ENCODE peak calls at places on chromosomes 13 and 19, in eight cellular contexts. P is dorsolateral prefrontal cortex, S is transverse colon, R is omental fat pad, M is tibial artery, B is lower leg skin, Q is H9, A is Caco-2. K is an unnamed sample.
A peak's percentile ranks its signal among the peaks of the same experiment; 100 is the strongest.

GRCh38 chr13:102091231-102091630 is 310.6 kb downstream of the FGF14 start:
- DNase-seq in P (no peak), S (no peak), R (no peak), M (no peak), B (no peak), Q (peak; percentile 89), A (peak; percentile 50), K (no peak)

GRCh38 chr19:7099597-7099921 is 30.1 kb downstream of the ZNF557 start:
- DNase-seq in P (no peak), S (no peak), R (peak; percentile 79), M (no peak), B (no peak), Q (no peak), A (no peak), K (no peak)

GRCh38 chr13:23921451-23921888 is 24.2 kb upstream of the C1QTNF9B start:
- DNase-seq in P (no peak), S (no peak), R (no peak), M (no peak), B (no peak), Q (peak; percentile 68), A (peak; percentile 63), K (peak; percentile 1)

GRCh38 chr13:110555601-110556223 is 5.8 kb downstream of the RAB20 start:
- DNase-seq in P (no peak), S (peak; percentile 44), R (no peak), M (no peak), B (no peak), Q (no peak), A (no peak), K (peak; percentile 93)

GRCh38 chr13:19058566-19058965 is 123.1 kb downstream of the TUBA3C start:
- DNase-seq in P (no peak), S (no peak), R (no peak), M (no peak), B (no peak), Q (no peak), A (no peak), K (no peak)

GRCh38 chr19:13881231-13881691 is 4.3 kb downstream of the NANOS3 start:
- DNase-seq in P (no peak), S (no peak), R (no peak), M (no peak), B (no peak), Q (peak; percentile 84), A (no peak), K (no peak)

GRCh38 chr13:59360108-59360507 is 803.6 kb downstream of the DIAPH3 start:
- DNase-seq in P (no peak), S (no peak), R (no peak), M (no peak), B (no peak), Q (no peak), A (no peak), K (peak; percentile 79)

GRCh38 chr19:50952890-50953289 is at the start of gene KLK5:
- DNase-seq in P (no peak), S (no peak), R (no peak), M (no peak), B (no peak), Q (peak; percentile 56), A (no peak), K (no peak)

GRCh38 chr19:45443462-45444317 is 20.0 kb upstream of the ERCC1 start:
- DNase-seq in P (peak; percentile 77), S (peak; percentile 98), R (peak; percentile 96), M (peak; percentile 99), B (peak; percentile 95), Q (peak; percentile 98), A (peak; percentile 99), K (peak; percentile 50)

GRCh38 chr19:18274776-18275356 is 614 bp upstream of the IQCN start:
- DNase-seq in P (peak; percentile 78), S (peak; percentile 92), R (peak; percentile 39), M (peak; percentile 95), B (peak; percentile 77), Q (peak; percentile 73), A (peak; percentile 73), K (peak; percentile 77)

GRCh38 chr13:79451500-79451962 is 29.4 kb upstream of the NDFIP2 start:
- DNase-seq in P (no peak), S (peak; percentile 26), R (no peak), M (no peak), B (no peak), Q (peak; percentile 42), A (peak; percentile 8), K (peak; percentile 72)

GRCh38 chr19:5123646-5124045 is 154.7 kb downstream of the KDM4B start:
- DNase-seq in P (no peak), S (no peak), R (no peak), M (no peak), B (no peak), Q (peak; percentile 47), A (no peak), K (no peak)

GRCh38 chr13:79392882-79393563 is 13.0 kb downstream of the RBM26 start:
- DNase-seq in P (no peak), S (no peak), R (no peak), M (no peak), B (no peak), Q (no peak), A (no peak), K (no peak)

GRCh38 chr19:39400997-39401548 is 5.6 kb upstream of the ZFP36 start:
- DNase-seq in P (no peak), S (no peak), R (no peak), M (no peak), B (no peak), Q (no peak), A (no peak), K (no peak)

GRCh38 chr19:30492581-30492980 is 120.4 kb downstream of the ZNF536 start:
- DNase-seq in P (no peak), S (no peak), R (no peak), M (no peak), B (no peak), Q (peak; percentile 40), A (no peak), K (no peak)

GRCh38 chr13:32587774-32588165 is 1.5 kb downstream of the PDS5B start:
- DNase-seq in P (no peak), S (no peak), R (no peak), M (no peak), B (no peak), Q (no peak), A (no peak), K (peak; percentile 52)

DNA sequence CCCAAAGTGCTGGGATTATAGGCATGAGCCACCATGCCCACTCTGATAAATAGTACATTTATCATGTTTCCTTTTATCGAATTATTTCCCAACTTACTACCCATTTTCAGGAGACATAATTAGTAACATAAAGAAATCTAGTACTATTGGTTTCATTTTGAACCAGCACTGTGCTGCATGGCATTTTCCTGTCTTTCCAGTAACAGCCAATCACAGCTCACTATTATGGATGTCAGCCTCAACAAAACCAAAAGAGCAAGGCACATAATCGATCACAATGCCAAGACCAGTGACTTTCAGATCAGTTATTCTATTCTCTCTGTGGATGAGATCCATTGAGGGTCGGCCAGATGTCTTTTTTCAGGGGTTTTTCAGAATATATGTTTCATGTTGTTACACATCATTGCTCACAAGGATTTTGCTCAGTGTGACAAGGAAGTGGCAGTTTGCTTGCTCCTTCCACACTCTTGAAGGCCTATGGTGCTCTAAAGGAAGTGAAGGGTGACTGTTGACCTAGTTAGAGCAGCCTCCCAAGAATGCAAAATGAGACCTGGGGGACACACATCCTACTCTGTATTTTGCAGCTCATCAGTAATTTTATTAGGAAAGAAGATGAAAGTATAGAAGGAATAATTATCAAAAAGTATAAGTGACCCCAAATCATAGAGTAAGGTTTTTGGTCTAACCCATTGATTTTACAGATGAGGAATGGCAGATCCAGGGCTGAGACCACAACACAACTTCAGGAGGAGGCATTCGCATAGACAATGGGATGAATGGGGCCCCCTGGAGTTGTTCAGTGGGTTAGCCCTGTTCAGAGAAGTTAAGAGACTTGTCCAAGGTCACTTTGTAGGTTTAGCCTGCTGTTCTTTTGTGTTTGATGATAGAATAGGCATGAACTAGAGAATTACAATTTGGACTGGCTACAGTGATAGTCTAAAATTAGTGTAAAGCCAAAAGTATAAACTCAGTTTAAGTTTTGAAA is 233.6 kb downstream of the KCNRG start:
- DNase-seq in P (no peak), S (no peak), R (no peak), M (no peak), B (no peak), Q (no peak), A (no peak), K (no peak)
- TF ChIP-seq CTCF in P (no peak), S (no peak), R (no peak), M (no peak), B (no peak), Q (no peak), A (no peak), K (no peak)

DNA sequence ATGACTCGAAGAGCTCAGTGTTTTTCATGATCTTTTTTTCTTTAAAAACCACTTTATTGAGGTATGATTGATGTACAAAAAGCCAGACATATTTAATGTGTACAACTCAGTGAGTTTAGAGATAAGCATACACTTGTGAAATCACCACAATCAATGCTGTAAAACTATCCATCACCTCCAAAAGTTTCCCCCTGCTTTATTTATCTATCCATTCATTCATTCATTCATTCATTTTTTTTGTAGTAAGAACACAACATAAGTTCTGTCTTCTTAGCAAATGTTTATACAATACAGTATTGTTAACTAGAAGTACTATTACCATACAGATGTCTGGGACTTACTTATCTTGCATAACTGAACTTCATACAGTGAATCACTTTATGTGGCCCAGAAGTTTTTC is 6.6 kb downstream of the RAP2A start:
- DNase-seq in P (no peak), S (no peak), R (no peak), M (no peak), B (no peak), Q (no peak), A (no peak), K (no peak)
- TF ChIP-seq CTCF in P (no peak), S (no peak), R (no peak), M (no peak), B (no peak), Q (no peak), A (no peak), K (no peak)

DNA sequence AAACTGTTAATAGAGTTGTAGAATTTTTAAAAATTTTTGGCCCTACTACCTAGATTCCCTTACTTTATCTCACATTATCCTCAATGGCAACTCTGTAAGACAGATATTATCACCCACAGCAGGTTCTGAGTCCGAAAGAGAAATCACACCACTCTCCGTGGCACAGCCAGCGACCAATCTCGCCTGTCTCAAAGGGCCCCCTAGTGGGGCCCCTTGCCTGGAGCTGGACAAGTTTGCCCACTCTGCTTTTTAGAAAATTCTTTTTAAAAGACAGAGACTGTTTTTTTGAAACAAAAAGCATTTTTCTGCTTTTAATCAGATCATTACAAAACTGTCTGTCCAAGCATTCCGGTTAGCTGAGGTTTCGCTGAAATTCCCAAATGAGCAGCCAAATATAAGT is 21.7 kb downstream of the PHF11 start:
- DNase-seq in P (no peak), S (no peak), R (no peak), M (no peak), B (no peak), Q (no peak), A (peak; percentile 40), K (no peak)
- TF ChIP-seq CTCF in P (peak; percentile 62), S (no peak), R (no peak), M (no peak), B (no peak), Q (peak; percentile 59), A (peak; percentile 64), K (no peak)

GRCh38 chr13:93235258-93236015 is 8.8 kb downstream of the GPC6 start:
- DNase-seq in P (no peak), S (no peak), R (no peak), M (peak; percentile 66), B (peak; percentile 33), Q (no peak), A (no peak), K (no peak)
- TF ChIP-seq CTCF in P (no peak), S (no peak), R (no peak), M (no peak), B (no peak), Q (no peak), A (no peak), K (no peak)

GRCh38 chr19:46600393-46601317 is 475 bp upstream of the CALM3 start:
- DNase-seq in P (peak; percentile 96), S (peak; percentile 98), R (peak; percentile 98), M (peak; percentile 99), B (peak; percentile 97), Q (peak; percentile 95), A (peak; percentile 98), K (peak; percentile 98)
- TF ChIP-seq CTCF in P (no peak), S (no peak), R (no peak), M (no peak), B (peak; percentile 55), Q (no peak), A (no peak), K (no peak)

K was measured in HL-60.